ENCODE peak calls at places on chromosomes 4 and X, in nine cellular contexts. E, Y, C, X, R, A, G, P and N are unnamed samples.

GRCh38 chrX:68822641-68823410 is 6.0 kb upstream of the EFNB1 start:
- DNase-seq in Y (peak; percentile 69), E (peak; percentile 47), A (peak; percentile 23), C (peak; percentile 38), R (no peak), G (peak; percentile 73), X (peak; percentile 28), P (no peak), N (peak; percentile 85)

GRCh38 chr4:58127680-58128079 is 1017.5 kb upstream of the IGFBP7 start:
- DNase-seq in R (no peak), C (no peak), Y (no peak), X (no peak), P (no peak), G (no peak), E (no peak), A (no peak), N (no peak)

GRCh38 chr4:71290481-71290880 is 48.3 kb upstream of the SLC4A4 start:
- DNase-seq in G (no peak), X (no peak), Y (peak; percentile 47), P (no peak), R (no peak), A (no peak), C (no peak), E (peak; percentile 56), N (no peak)

GRCh38 chr4:81465668-81466357 is 5.9 kb downstream of the RASGEF1B start:
- DNase-seq in G (no peak), E (no peak), P (no peak), X (no peak), Y (no peak), R (no peak), C (no peak), A (no peak), N (no peak)

GRCh38 chrX:137771537-137771936 is 205.6 kb downstream of the ZIC3 start:
- DNase-seq in X (no peak), C (no peak), Y (no peak), A (no peak), E (no peak), R (no peak), G (no peak), P (no peak), N (no peak)

GRCh38 chr4:70452946-70453345 is 19.1 kb upstream of the MUC7 start:
- DNase-seq in E (no peak), C (no peak), X (no peak), A (no peak), G (no peak), R (no peak), P (no peak), Y (no peak), N (no peak)

GRCh38 chr4:86279247-86279960 is 80.4 kb downstream of the MAPK10 start:
- DNase-seq in P (no peak), R (no peak), Y (no peak), C (no peak), A (no peak), E (no peak), G (no peak), X (no peak), N (peak; percentile 19)

GRCh38 chr4:13640149-13640671 is 12.7 kb upstream of the BOD1L1 start:
- DNase-seq in Y (peak; percentile 44), G (peak; percentile 82), P (no peak), R (no peak), A (no peak), E (peak; percentile 88), C (no peak), X (no peak), N (peak; percentile 90)

GRCh38 chrX:15525664-15526416 is 25.2 kb downstream of the BMX start:
- DNase-seq in P (no peak), E (no peak), R (no peak), X (peak; percentile 22), Y (no peak), A (no peak), C (no peak), G (no peak), N (no peak)

GRCh38 chrX:1465261-1466231 is 12.8 kb upstream of the ASMTL start:
- DNase-seq in E (no peak), R (no peak), P (no peak), C (no peak), G (no peak), A (no peak), X (no peak), Y (no peak), N (no peak)

GRCh38 chr4:16264798-16265197 is 38.5 kb upstream of the TAPT1 start:
- DNase-seq in C (no peak), Y (peak; percentile 73), G (peak; percentile 51), E (peak; percentile 58), R (no peak), P (peak; percentile 44), A (no peak), X (peak; percentile 58), N (peak; percentile 29)

DNA sequence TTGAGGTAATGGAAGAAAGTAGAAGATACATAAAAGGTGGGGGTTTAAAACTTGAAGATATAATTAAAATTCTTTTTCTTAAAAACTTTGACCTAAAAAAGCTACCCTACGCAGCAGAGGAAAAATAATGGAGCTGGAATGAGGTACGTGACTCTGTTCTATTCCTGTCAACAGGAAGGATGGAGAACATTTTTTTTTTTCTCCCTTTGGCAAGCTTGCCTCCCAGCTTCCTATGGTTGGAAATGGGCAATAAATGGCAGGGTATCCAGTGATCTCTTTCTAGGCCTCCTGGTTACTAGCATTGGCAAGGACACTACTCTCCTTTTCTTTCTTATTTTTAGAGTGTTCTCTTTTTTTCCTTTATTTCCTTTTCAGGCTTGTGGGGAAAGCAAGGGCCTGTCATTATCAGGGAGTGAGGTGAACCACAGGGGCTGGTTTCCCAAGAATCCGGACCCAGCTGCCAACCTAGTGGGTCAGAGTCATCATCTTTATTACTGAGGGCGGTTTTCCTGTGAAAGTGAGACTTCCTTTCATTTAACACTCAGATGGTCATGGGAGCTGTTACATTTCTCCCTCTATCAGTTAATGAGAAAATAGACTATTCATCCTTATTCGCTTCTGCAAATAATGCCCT is 224.6 kb downstream of the SPRY1 start:
- DNase-seq in E (no peak), Y (no peak), C (no peak), G (no peak), R (no peak), X (peak; percentile 84), P (no peak), A (no peak), N (peak; percentile 62)
- H3K27me3 ChIP-seq in E (no peaks in the 10 kb centered on the region), Y (no peaks in the 10 kb centered on the region), C (no peaks in the 10 kb centered on the region), G (no peaks in the 10 kb centered on the region), R (no peaks in the 10 kb centered on the region), X (no peaks in the 10 kb centered on the region), P (no peaks in the 10 kb centered on the region), A (no peaks in the 10 kb centered on the region), N (no peaks in the 10 kb centered on the region)

GRCh38 chr4:80216100-80216761 is 18.9 kb downstream of the PRDM8 start:
- DNase-seq in P (no peak), C (no peak), G (no peak), R (no peak), X (no peak), A (no peak), E (no peak), Y (no peak), N (no peak)

GRCh38 chr4:80213117-80213815 is 16.0 kb downstream of the PRDM8 start:
- DNase-seq in G (no peak), E (peak; percentile 87), R (no peak), P (no peak), A (no peak), Y (peak; percentile 93), X (no peak), C (no peak), N (no peak)

GRCh38 chr4:80210549-80210948 is 13.2 kb downstream of the PRDM8 start:
- DNase-seq in C (no peak), X (no peak), A (no peak), R (no peak), Y (no peak), E (no peak), G (no peak), P (no peak), N (no peak)

GRCh38 chr4:80219301-80220025 is 22.2 kb downstream of the PRDM8 start:
- DNase-seq in A (no peak), E (peak; percentile 60), P (no peak), G (peak; percentile 5), C (no peak), R (no peak), X (no peak), Y (peak; percentile 18), N (peak; percentile 77)

GRCh38 chr4:80215449-80216052 is 18.2 kb downstream of the PRDM8 start:
- DNase-seq in P (peak; percentile 38), A (no peak), G (peak; percentile 27), X (peak; percentile 44), C (no peak), E (peak; percentile 64), Y (peak; percentile 73), R (no peak), N (peak; percentile 59)
- H3K27me3 ChIP-seq in P (no peaks in the 10 kb centered on the region), A (no peaks in the 10 kb centered on the region), G (peaks cover 46% of the 10 kb centered on the region), X (peaks cover 20% of the 10 kb centered on the region), C (peaks cover 39% of the 10 kb centered on the region), E (no peaks in the 10 kb centered on the region), Y (no peaks in the 10 kb centered on the region), R (no peaks in the 10 kb centered on the region), N (peaks cover 5% of the 10 kb centered on the region)

GRCh38 chrX:153968754-153969124 is 2.9 kb downstream of the HCFC1 start:
- DNase-seq in P (peak; percentile 54), A (peak; percentile 19), C (no peak), Y (peak; percentile 53), R (no peak), E (no peak), G (no peak), X (no peak), N (peak; percentile 45)

GRCh38 chrX:153966841-153967535 is 4.6 kb downstream of the HCFC1 start:
- DNase-seq in Y (peak; percentile 60), P (no peak), X (no peak), G (no peak), A (no peak), E (peak; percentile 43), R (no peak), C (no peak), N (no peak)

GRCh38 chrX:153969125-153969903 is 2.3 kb downstream of the HCFC1 start:
- DNase-seq in C (no peak), G (no peak), A (no peak), R (no peak), X (no peak), Y (peak; percentile 29), P (no peak), E (no peak), N (no peak)

GRCh38 chrX:153967536-153968214 is 3.9 kb downstream of the HCFC1 start:
- DNase-seq in A (peak; percentile 48), Y (no peak), E (no peak), P (peak; percentile 59), R (no peak), X (peak; percentile 24), C (no peak), G (no peak), N (no peak)

DNA sequence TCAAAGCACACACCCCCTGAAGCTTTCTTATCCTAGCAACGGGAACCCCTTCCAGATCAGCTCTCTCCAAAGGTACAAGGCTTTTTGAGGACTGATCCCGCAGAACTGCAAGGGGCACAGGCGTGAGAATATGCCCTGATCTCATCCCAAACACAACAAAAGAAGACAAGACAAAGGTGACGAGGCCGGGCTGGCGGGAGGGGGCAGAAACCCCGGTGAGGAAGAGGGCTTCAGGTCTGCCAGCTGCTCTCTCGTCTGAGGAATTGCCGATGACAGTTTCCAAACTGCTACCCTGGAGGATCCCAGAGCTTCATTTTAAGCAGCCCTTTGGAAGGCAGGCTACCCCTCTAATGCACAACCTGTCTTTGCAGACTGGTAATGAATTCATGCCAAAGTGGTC is 3.4 kb downstream of the HCFC1 start:
- DNase-seq in E (no peak), C (no peak), Y (no peak), P (no peak), G (no peak), A (no peak), R (no peak), X (no peak), N (no peak)
- H3K27me3 ChIP-seq in E (no peaks in the 10 kb centered on the region), C (no peaks in the 10 kb centered on the region), Y (no peaks in the 10 kb centered on the region), P (no peaks in the 10 kb centered on the region), G (no peaks in the 10 kb centered on the region), A (no peaks in the 10 kb centered on the region), R (no peaks in the 10 kb centered on the region), X (no peaks in the 10 kb centered on the region), N (no peaks in the 10 kb centered on the region)

GRCh38 chr4:56139241-56139827 is 190.6 kb downstream of the CEP135 start:
- DNase-seq in A (no peak), C (no peak), G (no peak), P (no peak), E (no peak), Y (peak; percentile 26), R (no peak), X (no peak), N (peak; percentile 30)
- H3K27me3 ChIP-seq in A (no peaks in the 10 kb centered on the region), C (no peaks in the 10 kb centered on the region), G (no peaks in the 10 kb centered on the region), P (no peaks in the 10 kb centered on the region), E (no peaks in the 10 kb centered on the region), Y (peaks cover 12% of the 10 kb centered on the region), R (no peaks in the 10 kb centered on the region), X (peaks cover 2% of the 10 kb centered on the region), N (no peaks in the 10 kb centered on the region)